ENCODE peak calls at places on chromosomes 1 and 21, in eight cellular contexts. Z is pancreas; V is HFFc6; O is right lobe of liver; D is CD8-positive, alpha-beta T cell; T is NCI-H187; J is NCI-H1694; U is iris pigment epithelial cell. H is an unnamed sample.

GRCh38 chr1:229064320-229064908 is 206.5 kb upstream of the RAB4A start:
- DNase-seq in O (no peak), D (no peak), V (no peak), Z (no peak), U (no peak), J (no peak), T (no peak), H (no peak)

GRCh38 chr1:202018476-202019234 is 8.3 kb downstream of the ELF3 start:
- DNase-seq in T (peak), U (peak), J (no peak), V (no peak), Z (peak), O (peak), D (no peak), H (no peak)

GRCh38 chr1:33548319-33548718 is 75.9 kb downstream of the ZSCAN20 start:
- DNase-seq in U (no peak), Z (no peak), O (no peak), J (no peak), D (no peak), T (no peak), V (no peak), H (no peak)

GRCh38 chr1:53069663-53070327 is 7.8 kb downstream of the PODN start:
- DNase-seq in T (no peak), V (no peak), O (no peak), J (no peak), U (no peak), Z (no peak), D (no peak), H (no peak)

GRCh38 chr1:216700779-216701178 is 22.4 kb downstream of the ESRRG start:
- DNase-seq in J (no peak), T (no peak), D (no peak), Z (no peak), O (no peak), U (peak), V (no peak), H (no peak)

GRCh38 chr1:240232548-240232947 is 140.9 kb downstream of the FMN2 start:
- DNase-seq in T (no peak), Z (no peak), J (no peak), V (peak), U (peak), O (no peak), D (no peak), H (no peak)

GRCh38 chr1:9884805-9885204 is 25.3 kb downstream of the CTNNBIP1 start:
- DNase-seq in T (no peak), O (no peak), Z (no peak), V (no peak), D (no peak), J (no peak), U (no peak), H (no peak)

GRCh38 chr1:204323887-204324286 is 35.8 kb downstream of the PLEKHA6 start:
- DNase-seq in U (peak), J (no peak), V (peak), D (no peak), T (no peak), O (no peak), Z (no peak), H (no peak)

GRCh38 chr1:61186753-61187152 is 104.4 kb downstream of the NFIA start:
- DNase-seq in V (no peak), Z (no peak), J (peak), D (no peak), O (no peak), T (no peak), U (no peak), H (no peak)

GRCh38 chr1:179881642-179882252 is 338 bp upstream of the TOR1AIP1 start:
- DNase-seq in O (no peak), U (peak), V (peak), T (no peak), Z (peak), D (no peak), J (peak), H (no peak)

GRCh38 chr1:206699626-206700025 is 14.9 kb downstream of the MAPKAPK2 start:
- DNase-seq in V (no peak), T (no peak), D (no peak), J (no peak), O (peak), U (peak), Z (no peak), H (no peak)

GRCh38 chr1:208101661-208102431 is 142.3 kb downstream of the PLXNA2 start:
- DNase-seq in O (peak), D (no peak), Z (peak), U (no peak), V (no peak), T (peak), J (peak), H (no peak)

GRCh38 chr1:3158329-3158728 is 89.3 kb downstream of the PRDM16 start:
- DNase-seq in T (no peak), V (no peak), D (no peak), U (no peak), J (no peak), O (no peak), Z (no peak), H (no peak)

GRCh38 chr1:203968728-203969127 is 104.2 kb upstream of the SOX13 start:
- DNase-seq in U (no peak), T (no peak), O (no peak), J (no peak), D (no peak), Z (no peak), V (no peak), H (no peak)

GRCh38 chr1:15849775-15850449 is 2.4 kb downstream of the SPEN start:
- DNase-seq in Z (peak), O (no peak), V (peak), U (peak), J (peak), T (peak), D (no peak), H (peak)

GRCh38 chr1:75338974-75339483 is 204.8 kb downstream of the LHX8 start:
- DNase-seq in O (no peak), Z (no peak), U (no peak), V (no peak), J (no peak), D (no peak), T (peak), H (no peak)

GRCh38 chr1:235835226-235835625 is 31.5 kb downstream of the LYST start:
- DNase-seq in T (no peak), O (no peak), J (no peak), U (peak), V (no peak), D (no peak), Z (peak), H (no peak)

GRCh38 chr21:35268261-35268660 is 219.2 kb upstream of the RUNX1 start:
- DNase-seq in Z (no peak), T (no peak), V (no peak), O (no peak), J (no peak), D (no peak), U (no peak), H (no peak)

GRCh38 chr1:61183471-61184034 is 101.2 kb downstream of the NFIA start:
- DNase-seq in O (peak), Z (peak), D (no peak), U (peak), J (no peak), V (no peak), T (no peak), H (no peak)

GRCh38 chr1:157773723-157774350 is 3.1 kb downstream of the FCRL2 start:
- DNase-seq in O (no peak), T (no peak), J (no peak), V (no peak), U (no peak), Z (no peak), D (no peak), H (no peak)

GRCh38 chr1:22418352-22418751 is 33.3 kb upstream of the ZBTB40 start:
- DNase-seq in U (no peak), O (no peak), V (no peak), J (no peak), T (no peak), D (no peak), Z (no peak), H (no peak)

GRCh38 chr21:46350981-46351380 is 27.0 kb downstream of the PCNT start:
- DNase-seq in T (no peak), O (no peak), V (no peak), D (no peak), J (no peak), U (no peak), Z (no peak), H (no peak)